ENCODE peak calls at places on chromosomes 6 and 20, in eight cellular contexts. Q is fibroblast of lung, S is cardiac muscle cell, F is heart right ventricle, M is lower lobe of right lung, A is left ventricle myocardium inferior, L is psoas muscle, K is HFF-Myc. C is an unnamed sample.

GRCh38 chr6:11111769-11112437 is 378 bp upstream of the ERVFRD-1 start:
- DNase-seq in K (no peak), L (no peak), Q (no peak), A (no peak), M (no peak), S (no peak), F (no peak), C (no peak)

GRCh38 chr6:47188588-47189021 is 121.1 kb downstream of the TNFRSF21 start:
- DNase-seq in A (no peak), M (no peak), L (no peak), S (no peak), F (no peak), Q (peak), K (no peak), C (no peak)

GRCh38 chr6:35140991-35141720 is at the start of gene TCP11:
- DNase-seq in L (peak), K (no peak), A (peak), F (peak), Q (no peak), S (no peak), M (peak), C (no peak)

GRCh38 chr20:40682104-40683045 is 6.7 kb downstream of the MAFB start:
- DNase-seq in L (no peak), K (no peak), S (no peak), F (peak), A (peak), M (peak), Q (no peak), C (no peak)

GRCh38 chr6:27866370-27867050 is 45.7 kb downstream of the OR2B2 start:
- DNase-seq in M (no peak), A (no peak), L (no peak), S (peak), Q (peak), K (peak), F (no peak), C (no peak)

GRCh38 chr20:37598101-37598530 is 70.4 kb upstream of the BLCAP start:
- DNase-seq in Q (no peak), K (no peak), F (no peak), M (no peak), L (no peak), A (no peak), S (peak), C (no peak)

GRCh38 chr6:31065556-31065955 is 46.8 kb downstream of the C6orf15 start:
- DNase-seq in L (no peak), F (no peak), A (no peak), S (no peak), K (no peak), M (no peak), Q (no peak), C (no peak)

GRCh38 chr6:53659458-53659857 is 6.1 kb downstream of the KLHL31 start:
- DNase-seq in Q (no peak), L (no peak), K (no peak), S (no peak), A (no peak), F (no peak), M (no peak), C (no peak)

GRCh38 chr6:154615483-154616025 is 105.1 kb upstream of the CNKSR3 start:
- DNase-seq in K (peak), Q (peak), M (peak), S (peak), L (peak), F (peak), A (peak), C (peak)

GRCh38 chr20:34369265-34369664 is 6.2 kb downstream of the ITCH start:
- DNase-seq in L (no peak), S (no peak), M (no peak), Q (no peak), A (no peak), K (no peak), F (no peak), C (no peak)

GRCh38 chr6:158963020-158963808 is 36.8 kb downstream of the RSPH3 start:
- DNase-seq in A (no peak), F (no peak), M (no peak), K (no peak), S (no peak), Q (no peak), L (no peak), C (no peak)

GRCh38 chr6:100176321-100176950 is 182.4 kb upstream of the MCHR2 start:
- DNase-seq in K (peak), F (no peak), A (no peak), L (no peak), Q (peak), S (peak), M (no peak), C (peak)

GRCh38 chr6:2565499-2565898 is 185.2 kb downstream of the MYLK4 start:
- DNase-seq in F (no peak), M (no peak), L (no peak), Q (no peak), S (no peak), A (no peak), K (no peak), C (no peak)

GRCh38 chr20:11740975-11741374 is 176.7 kb upstream of the BTBD3 start:
- DNase-seq in A (no peak), Q (no peak), L (no peak), K (no peak), F (no peak), S (no peak), M (no peak), C (no peak)

GRCh38 chr6:30954631-30955366 is 14.0 kb downstream of the MUCL3 start:
- DNase-seq in L (peak), S (no peak), A (no peak), K (no peak), M (no peak), F (no peak), Q (no peak), C (no peak)

GRCh38 chr6:85421963-85422362 is 27.9 kb upstream of the NT5E start:
- DNase-seq in L (no peak), S (no peak), A (no peak), Q (peak), F (no peak), K (no peak), M (no peak), C (no peak)

GRCh38 chr20:45292343-45292742 is 14.3 kb upstream of the RBPJL start:
- DNase-seq in A (no peak), M (no peak), S (no peak), L (no peak), Q (no peak), F (no peak), K (no peak), C (no peak)

GRCh38 chr20:58647162-58647813 is 3.8 kb upstream of the STX16 start:
- DNase-seq in M (no peak), S (no peak), K (no peak), A (no peak), Q (no peak), L (no peak), F (no peak), C (peak)

GRCh38 chr20:14838663-14839650 is 501.5 kb upstream of the FLRT3 start:
- DNase-seq in A (no peak), M (no peak), K (peak), L (no peak), F (no peak), Q (peak), S (no peak), C (no peak)

GRCh38 chr6:81938991-81939773 is 186.7 kb upstream of the TENT5A start:
- DNase-seq in L (no peak), F (no peak), S (no peak), K (no peak), M (no peak), Q (peak), A (no peak), C (no peak)

GRCh38 chr20:18585134-18585533 is 2.7 kb upstream of the DTD1 start:
- DNase-seq in S (no peak), Q (peak), A (no peak), K (no peak), L (no peak), F (no peak), M (no peak), C (no peak)

GRCh38 chr6:56595490-56596122 is 47.1 kb downstream of the DST start:
- DNase-seq in F (no peak), L (no peak), M (no peak), A (no peak), S (peak), K (no peak), Q (peak), C (no peak)

GRCh38 chr6:127146935-127147334 is 28.5 kb downstream of the RSPO3 start:
- DNase-seq in L (no peak), S (peak), Q (peak), K (peak), M (no peak), A (no peak), F (no peak), C (no peak)

GRCh38 chr6:105428342-105428957 is 25.6 kb upstream of the PREP start:
- DNase-seq in L (no peak), K (no peak), M (no peak), S (no peak), A (no peak), Q (peak), F (no peak), C (no peak)

GRCh38 chr6:88166493-88166900 is 350 bp upstream of the CNR1 start:
- DNase-seq in M (peak), K (no peak), Q (no peak), L (no peak), S (peak), A (no peak), F (peak), C (no peak)

GRCh38 chr6:161683400-161683799 is 409.5 kb upstream of the AGPAT4 start:
- DNase-seq in F (no peak), M (no peak), A (no peak), S (no peak), Q (no peak), L (no peak), K (no peak), C (no peak)

GRCh38 chr6:116459927-116460326 is 1.2 kb upstream of the CALHM6 start:
- DNase-seq in L (no peak), M (no peak), F (no peak), Q (no peak), K (no peak), S (no peak), A (no peak), C (no peak)

GRCh38 chr6:150409576-150410066 is 40.8 kb downstream of the IYD start:
- DNase-seq in M (peak), A (peak), S (peak), F (peak), K (no peak), Q (no peak), L (peak), C (peak)

GRCh38 chr6:19759117-19759880 is 77.9 kb upstream of the ID4 start:
- DNase-seq in Q (peak), L (no peak), M (no peak), K (peak), S (no peak), F (no peak), A (no peak), C (no peak)

GRCh38 chr20:63140683-63141433 is 75.1 kb downstream of the YTHDF1 start:
- DNase-seq in M (no peak), A (no peak), S (no peak), Q (no peak), L (peak), K (no peak), F (peak), C (no peak)

GRCh38 chr6:89555751-89556150 is 82.8 kb downstream of the LYRM2 start:
- DNase-seq in K (no peak), M (no peak), A (no peak), Q (no peak), S (no peak), L (no peak), F (no peak), C (no peak)

GRCh38 chr6:163146036-163146435 is 268.5 kb upstream of the QKI start:
- DNase-seq in L (no peak), A (no peak), S (no peak), F (no peak), Q (peak), M (no peak), K (no peak), C (no peak)

GRCh38 chr20:11090751-11091150 is 417.0 kb upstream of the JAG1 start:
- DNase-seq in Q (no peak), M (no peak), F (no peak), S (no peak), A (no peak), L (no peak), K (no peak), C (no peak)

GRCh38 chr20:36548006-36548315 is 6.6 kb downstream of the MYL9 start:
- DNase-seq in A (no peak), M (no peak), L (peak), K (no peak), Q (no peak), F (no peak), S (peak), C (no peak)
- TF ChIP-seq CTCF in A (no peak), M (no peak), L (no peak), K (peak), Q (no peak), F (no peak), S (peak), C (peak)

GRCh38 chr6:9796827-9797226 is 618.0 kb downstream of the TFAP2A start:
- DNase-seq in F (no peak), Q (no peak), M (no peak), S (no peak), A (no peak), L (no peak), K (no peak), C (no peak)
- TF ChIP-seq CTCF in F (no peak), Q (no peak), M (no peak), S (no peak), A (no peak), L (no peak), K (no peak), C (no peak)

GRCh38 chr20:60857708-60858107 is 394.4 kb upstream of the CDH4 start:
- DNase-seq in M (no peak), K (no peak), A (no peak), F (no peak), L (no peak), Q (peak), S (no peak), C (no peak)

DNA sequence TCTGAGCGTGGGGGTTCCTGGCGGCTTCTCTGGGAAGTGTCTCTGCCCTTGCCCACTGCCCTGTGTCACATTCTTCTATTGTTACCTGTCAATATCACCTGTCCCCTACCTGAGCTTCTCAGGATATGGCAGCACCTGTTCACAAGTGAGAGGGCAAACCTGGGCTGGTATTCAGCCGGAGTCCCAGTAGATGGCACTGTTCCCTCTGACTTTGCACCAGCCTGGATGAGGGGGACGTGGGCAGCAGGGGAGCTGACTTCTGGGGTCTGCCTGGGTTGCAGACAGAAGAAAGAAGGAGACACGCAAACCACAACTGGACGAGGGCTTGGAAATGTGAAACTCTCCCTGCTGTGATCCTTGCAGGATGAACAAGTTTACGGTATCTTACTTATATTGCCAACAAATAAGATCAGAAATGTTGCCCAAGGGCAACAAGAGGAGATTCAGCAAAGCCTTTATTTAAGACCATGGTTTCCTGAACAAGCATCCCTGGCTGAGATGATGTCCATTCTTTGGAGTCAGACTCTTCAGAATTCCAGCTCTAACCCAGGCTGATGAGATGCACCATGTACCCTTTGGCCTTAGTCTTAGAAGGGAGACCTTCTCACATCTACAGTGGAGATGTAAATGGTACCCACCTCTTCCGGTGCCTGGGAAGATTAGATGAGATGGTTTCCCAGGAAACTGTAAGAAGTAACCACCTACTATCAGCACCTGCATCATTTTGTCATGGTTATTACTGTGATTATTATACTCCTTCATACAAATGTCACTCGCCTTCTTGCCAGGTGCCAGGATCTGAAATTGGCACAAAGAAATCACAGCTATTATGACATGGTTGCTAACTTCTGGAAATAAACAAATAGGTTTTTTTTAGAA is 400.0 kb upstream of the CDH4 start:
- DNase-seq in S (peak), L (no peak), M (no peak), A (no peak), F (no peak), Q (no peak), K (no peak), C (no peak)
- TF ChIP-seq CTCF in S (no peak), L (no peak), M (peak), A (peak), F (no peak), Q (peak), K (peak), C (no peak)

GRCh38 chr6:17331238-17331637 is 50.1 kb downstream of the RBM24 start:
- DNase-seq in M (no peak), A (no peak), Q (no peak), K (no peak), F (no peak), S (no peak), L (no peak), C (no peak)

GRCh38 chr6:17336425-17336824 is 55.3 kb downstream of the RBM24 start:
- DNase-seq in A (no peak), L (no peak), S (no peak), Q (peak), K (peak), M (no peak), F (no peak), C (no peak)

GRCh38 chr6:17339308-17339670 is 54.1 kb upstream of the CAP2 start:
- DNase-seq in Q (no peak), L (no peak), A (no peak), F (no peak), M (no peak), S (no peak), K (no peak), C (no peak)

DNA sequence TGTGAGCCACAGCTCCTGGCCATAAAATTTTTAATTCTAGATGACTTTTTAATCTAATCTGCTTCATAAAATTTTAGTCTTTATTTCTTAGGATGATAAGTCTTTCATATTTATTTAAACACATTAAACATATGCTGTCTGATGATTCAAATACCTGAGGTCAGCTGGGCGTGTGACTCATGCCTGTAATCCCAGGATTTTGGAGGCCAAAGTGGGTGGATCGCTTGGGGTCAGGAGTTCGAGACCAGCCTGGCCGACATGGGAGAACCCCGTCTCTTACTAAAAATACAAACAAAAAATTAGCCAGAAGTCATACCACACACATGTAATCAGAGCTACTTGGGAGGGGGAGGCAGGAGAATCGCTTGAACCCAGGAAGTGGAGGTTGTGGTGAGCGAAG is 53.1 kb downstream of the RBM24 start:
- DNase-seq in Q (peak), M (no peak), S (no peak), A (no peak), F (no peak), K (no peak), L (no peak), C (no peak)
- TF ChIP-seq CTCF in Q (no peak), M (no peak), S (no peak), A (no peak), F (no peak), K (no peak), L (no peak), C (no peak)

C was measured in tibial artery.